ENCODE peak calls at places on chromosomes 16 and 17, in ten cellular contexts. B is activated naive CD8-positive, alpha-beta T cell treated with anti-CD3 and anti-CD28 coated beads, Interleukin-2, amount 50 U/mL, for 24 hours; X is lower lobe of right lung; T is activated T-helper 17 cell treated with anti-CD3 and anti-CD28 coated beads, Interleukin-2, amount 50 U/mL, for 72 hours; O is B cell; W is left lung; K is stimulated activated naive CD8-positive, alpha-beta T cell treated with anti-CD3 and anti-CD28 coated beads, Interleukin-15, amount 100 ng/mL, for 72 hours; M is gastroesophageal sphincter; Z is left lobe of liver; E is GM12878. C is an unnamed sample.

GRCh38 chr17:7587420-7587786 is 2.5 kb downstream of the SOX15 start:
- ATAC-seq in O (no peak), X (no peak), B (no peak), W (no peak), Z (no peak), T (no peak), E (no peak), K (no peak), M (no peak), C (no peak)

GRCh38 chr17:12415031-12415430 is 250.7 kb upstream of the MYOCD start:
- ATAC-seq in M (peak), X (peak), B (no peak), W (peak), T (no peak), E (no peak), Z (no peak), O (no peak), K (no peak), C (no peak)

GRCh38 chr16:19853132-19853972 is 31.3 kb downstream of the GPRC5B start:
- ATAC-seq in X (no peak), O (no peak), T (no peak), E (peak), W (no peak), Z (no peak), K (no peak), M (no peak), B (no peak), C (no peak)

GRCh38 chr17:499836-500543 is 147.4 kb upstream of the RPH3AL start:
- ATAC-seq in M (no peak), Z (no peak), O (no peak), K (peak), B (no peak), T (no peak), X (peak), W (peak), E (no peak), C (no peak)

GRCh38 chr17:13513039-13513405 is 88.7 kb downstream of the HS3ST3A1 start:
- ATAC-seq in E (no peak), O (no peak), M (peak), B (no peak), K (no peak), T (no peak), Z (no peak), X (no peak), W (no peak), C (no peak)

GRCh38 chr16:57800213-57801097 is 1.8 kb downstream of the KIFC3 start:
- ATAC-seq in T (no peak), M (no peak), Z (peak), K (no peak), O (no peak), B (no peak), X (no peak), W (no peak), E (no peak), C (no peak)

GRCh38 chr16:83661656-83662055 is 146.1 kb upstream of the HSBP1 start:
- ATAC-seq in M (no peak), Z (no peak), K (no peak), W (no peak), B (no peak), T (no peak), O (no peak), E (no peak), X (no peak), C (no peak)

GRCh38 chr17:2335726-2336214 is 487 bp downstream of the TSR1 start:
- ATAC-seq in X (no peak), M (no peak), B (no peak), Z (no peak), K (no peak), W (no peak), T (no peak), O (no peak), E (no peak), C (no peak)

GRCh38 chr17:76268015-76268749 is 3.0 kb downstream of the UBALD2 start:
- ATAC-seq in K (no peak), O (peak), B (peak), W (peak), X (peak), M (peak), E (peak), T (peak), Z (no peak), C (peak)

GRCh38 chr17:29241015-29241963 is 5.4 kb upstream of the CRYBA1 start:
- ATAC-seq in E (no peak), Z (no peak), W (peak), O (no peak), X (peak), T (peak), M (peak), K (peak), B (peak), C (peak)

GRCh38 chr16:16817203-16817602 is 438.3 kb downstream of the NPIPA7 start:
- ATAC-seq in W (no peak), M (peak), Z (no peak), B (no peak), T (no peak), X (peak), O (no peak), E (no peak), K (no peak), C (no peak)

GRCh38 chr17:74337834-74338500 is 11.9 kb downstream of the KIF19 start:
- ATAC-seq in M (no peak), X (no peak), T (no peak), Z (no peak), K (no peak), B (no peak), E (no peak), O (no peak), W (no peak), C (no peak)

GRCh38 chr17:48310748-48311213 is 119.2 kb downstream of the SKAP1 start:
- ATAC-seq in T (no peak), M (no peak), K (no peak), Z (no peak), B (no peak), O (no peak), E (no peak), X (no peak), W (no peak), C (no peak)

GRCh38 chr17:38441429-38442061 is 13.3 kb downstream of the ARHGAP23 start:
- ATAC-seq in M (peak), O (no peak), E (no peak), B (no peak), W (no peak), K (no peak), X (no peak), T (no peak), Z (no peak), C (no peak)

GRCh38 chr17:67413399-67413798 is 36.3 kb downstream of the PITPNC1 start:
- ATAC-seq in O (no peak), M (no peak), Z (no peak), E (no peak), X (no peak), W (no peak), K (no peak), B (no peak), T (no peak), C (peak)

GRCh38 chr17:79892457-79893236 is 53.4 kb upstream of the CBX4 start:
- ATAC-seq in Z (no peak), O (no peak), W (peak), E (no peak), T (no peak), X (peak), K (peak), B (no peak), M (no peak), C (peak)

GRCh38 chr17:49746791-49747490 is 17.0 kb downstream of the FAM117A start:
- ATAC-seq in Z (peak), X (peak), T (peak), E (peak), W (no peak), O (peak), K (peak), M (no peak), B (peak), C (peak)

GRCh38 chr17:5922476-5922875 is 147.7 kb upstream of the WSCD1 start:
- ATAC-seq in X (no peak), O (no peak), M (no peak), E (no peak), K (no peak), W (no peak), T (no peak), B (no peak), Z (no peak), C (no peak)

GRCh38 chr17:65593870-65594584 is 32.6 kb upstream of the AXIN2 start:
- ATAC-seq in T (no peak), X (no peak), W (peak), E (peak), B (peak), O (no peak), M (no peak), Z (no peak), K (peak), C (no peak)

GRCh38 chr16:27625050-27625697 is 75.2 kb downstream of the KATNIP start:
- ATAC-seq in Z (peak), T (no peak), W (peak), K (no peak), M (peak), X (peak), B (no peak), O (no peak), E (no peak), C (no peak)

GRCh38 chr17:74998783-74999182 is 11.4 kb downstream of the CDR2L start:
- ATAC-seq in B (no peak), Z (peak), W (no peak), M (no peak), T (no peak), X (no peak), K (no peak), O (no peak), E (no peak), C (no peak)

GRCh38 chr16:68460067-68460466 is 11.8 kb upstream of the SMPD3 start:
- ATAC-seq in E (peak), B (no peak), Z (no peak), W (no peak), K (no peak), M (no peak), X (no peak), T (peak), O (no peak), C (no peak)

GRCh38 chr17:8785547-8786412 is 13.4 kb downstream of the MFSD6L start:
- ATAC-seq in M (peak), O (no peak), X (peak), B (peak), Z (peak), W (peak), T (peak), E (peak), K (no peak), C (peak)

GRCh38 chr17:6110592-6110991 is 40.4 kb downstream of the WSCD1 start:
- ATAC-seq in X (no peak), M (no peak), B (no peak), E (peak), K (no peak), O (no peak), Z (no peak), W (no peak), T (peak), C (no peak)

GRCh38 chr17:16981928-16982327 is 10.0 kb upstream of the TNFRSF13B start:
- ATAC-seq in O (no peak), W (no peak), X (no peak), T (no peak), E (no peak), M (no peak), B (no peak), K (no peak), Z (no peak), C (no peak)

GRCh38 chr16:1674751-1675664 is 3.1 kb upstream of the JPT2 start:
- ATAC-seq in E (no peak), Z (no peak), O (no peak), W (no peak), K (no peak), M (no peak), B (no peak), T (no peak), X (no peak), C (no peak)

GRCh38 chr17:72366626-72367025 is 245.8 kb downstream of the SOX9 start:
- ATAC-seq in M (no peak), Z (no peak), K (no peak), W (no peak), B (no peak), O (no peak), E (no peak), X (no peak), T (no peak), C (no peak)

GRCh38 chr17:80888276-80889160 is 103.1 kb upstream of the CHMP6 start:
- ATAC-seq in M (no peak), W (no peak), O (no peak), T (no peak), K (no peak), B (no peak), Z (no peak), E (no peak), X (no peak), C (no peak)